ENCODE peak calls at places on chromosome 7, in seven cellular contexts. I is A549, H is HCT116, G is H1, Y is HepG2, C is SK-N-SH, J is K562. X is an unnamed sample.

GRCh38 chr7:93980744-93981479 is 23.2 kb downstream of the BET1 start:
- DNase-seq in I (no peak), H (no peak), G (no peak), Y (no peak), C (no peak), J (no peak), X (peak)

GRCh38 chr7:93442478-93443224 is 131.9 kb downstream of the CALCR start:
- DNase-seq in I (peak), H (peak), G (peak), Y (peak), C (no peak), J (peak), X (peak)

GRCh38 chr7:151179946-151180345 is 7.1 kb downstream of the ASB10 start:
- DNase-seq in I (no peak), H (no peak), G (no peak), Y (no peak), C (peak), J (no peak), X (no peak)

GRCh38 chr7:130649004-130649790 is 19.4 kb downstream of the COPG2 start:
- DNase-seq in I (no peak), H (peak), G (no peak), Y (no peak), C (no peak), J (no peak), X (no peak)

GRCh38 chr7:5302577-5302976 is 19.8 kb downstream of the SLC29A4 start:
- DNase-seq in I (no peak), H (no peak), G (no peak), Y (no peak), C (no peak), J (no peak), X (no peak)

GRCh38 chr7:98616381-98617050 is 569 bp upstream of the NPTX2 start:
- DNase-seq in I (no peak), H (no peak), G (peak), Y (no peak), C (no peak), J (no peak), X (no peak)

GRCh38 chr7:88243345-88243909 is 23.6 kb upstream of the SRI start:
- DNase-seq in I (peak), H (peak), G (peak), Y (peak), C (peak), J (no peak), X (peak)

GRCh38 chr7:24540956-24541355 is 32.3 kb upstream of the PALS2 start:
- DNase-seq in I (no peak), H (no peak), G (no peak), Y (no peak), C (no peak), J (no peak), X (no peak)

GRCh38 chr7:51607447-51607846 is 290.8 kb upstream of the COBL start:
- DNase-seq in I (no peak), H (no peak), G (no peak), Y (no peak), C (no peak), J (no peak), X (no peak)

GRCh38 chr7:2978403-2978802 is 65.3 kb downstream of the CARD11 start:
- DNase-seq in I (no peak), H (no peak), G (peak), Y (no peak), C (no peak), J (no peak), X (no peak)

GRCh38 chr7:76086070-76086469 is 38.2 kb downstream of the MDH2 start:
- DNase-seq in I (no peak), H (no peak), G (no peak), Y (no peak), C (no peak), J (no peak), X (peak)

GRCh38 chr7:44973610-44974401 is 5.0 kb downstream of the MYO1G start:
- DNase-seq in I (peak), H (no peak), G (no peak), Y (peak), C (peak), J (peak), X (peak)

GRCh38 chr7:4815121-4815520 is 39.7 kb downstream of the AP5Z1 start:
- DNase-seq in I (no peak), H (no peak), G (no peak), Y (no peak), C (no peak), J (no peak), X (no peak)

GRCh38 chr7:16695621-16696237 is 49.7 kb downstream of the BZW2 start:
- DNase-seq in I (peak), H (peak), G (no peak), Y (peak), C (peak), J (peak), X (peak)

GRCh38 chr7:82441916-82442478 is 1.6 kb downstream of the CACNA2D1 start:
- DNase-seq in I (peak), H (no peak), G (no peak), Y (no peak), C (peak), J (no peak), X (peak)
- TF ChIP-seq MAX in I (no peak), H (no peak), G (no peak), Y (no peak), C (no peak), J (no peak), X (no peak)

GRCh38 chr7:21617916-21618390 is 75.1 kb downstream of the DNAH11 start:
- DNase-seq in I (peak), H (no peak), G (no peak), Y (peak), C (no peak), J (no peak), X (peak)

GRCh38 chr7:21618706-21619105 is 75.9 kb downstream of the DNAH11 start:
- DNase-seq in I (no peak), H (no peak), G (no peak), Y (no peak), C (no peak), J (no peak), X (no peak)

GRCh38 chr7:21616796-21617436 is 74.1 kb downstream of the DNAH11 start:
- DNase-seq in I (peak), H (peak), G (no peak), Y (no peak), C (no peak), J (no peak), X (peak)

GRCh38 chr7:21620054-21620453 is 77.2 kb downstream of the DNAH11 start:
- DNase-seq in I (no peak), H (no peak), G (no peak), Y (no peak), C (no peak), J (no peak), X (no peak)

DNA sequence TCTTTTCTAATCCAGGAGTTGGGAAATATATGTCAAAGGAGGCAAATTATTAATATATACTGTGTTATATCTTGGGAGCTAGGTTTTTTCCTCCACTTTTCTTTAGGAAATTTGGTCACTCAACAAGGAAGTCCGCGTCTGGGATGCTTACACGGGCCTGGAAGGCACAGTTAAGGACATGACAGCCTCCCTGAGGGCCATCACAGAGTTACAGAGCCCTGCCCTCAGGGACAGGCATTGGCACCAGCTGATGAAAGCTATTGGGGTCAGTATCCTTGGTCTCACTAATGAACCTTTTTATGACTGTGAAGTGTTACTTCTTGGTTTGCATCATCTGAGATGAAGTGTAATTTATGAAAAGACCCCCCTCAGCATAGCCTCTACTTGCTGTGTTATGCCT is 74.7 kb downstream of the DNAH11 start:
- DNase-seq in I (no peak), H (no peak), G (no peak), Y (no peak), C (no peak), J (no peak), X (no peak)
- H3K4me2 ChIP-seq in I (peak), H (peak), G (no peak), Y (no peak), C (peak), J (no peak), X (peak)

GRCh38 chr7:137642467-137642866 is 204.3 kb downstream of the DGKI start:
- DNase-seq in I (no peak), H (no peak), G (no peak), Y (no peak), C (no peak), J (no peak), X (no peak)
- TF ChIP-seq MAX in I (no peak), H (no peak), G (no peak), Y (no peak), C (no peak), J (no peak), X (no peak)

DNA sequence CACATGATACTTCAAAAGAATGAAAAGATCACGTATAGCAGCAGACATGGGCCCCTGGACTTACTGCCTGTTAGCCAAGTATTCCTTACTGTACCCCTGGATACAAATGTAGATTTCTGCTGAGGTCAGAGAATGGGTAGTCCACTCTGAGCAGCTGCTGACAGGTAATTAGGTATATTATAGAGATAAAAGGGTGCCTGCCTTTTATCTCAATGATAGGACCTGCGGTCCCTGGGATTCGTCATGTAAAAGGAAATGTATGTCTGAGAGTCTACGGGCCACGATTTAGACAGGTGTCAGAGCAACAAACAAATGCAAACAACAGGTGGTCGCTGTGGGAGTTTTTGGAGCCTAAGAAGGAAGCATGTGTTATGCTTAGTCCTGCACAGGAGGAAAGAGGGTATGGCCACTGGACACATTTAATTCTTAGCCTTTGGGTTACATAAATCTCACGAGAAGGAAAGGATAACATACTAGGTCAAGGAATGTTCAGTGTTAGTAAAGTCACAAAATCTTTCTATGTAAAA is 69.3 kb downstream of the VOPP1 start:
- DNase-seq in I (no peak), H (no peak), G (no peak), Y (no peak), C (peak), J (no peak), X (no peak)
- H3K4me2 ChIP-seq in I (no peak), H (no peak), G (no peak), Y (no peak), C (no peak), J (no peak), X (no peak)

GRCh38 chr7:47544416-47544815 is 37.5 kb downstream of the TNS3 start:
- DNase-seq in I (no peak), H (no peak), G (no peak), Y (no peak), C (no peak), J (no peak), X (no peak)

GRCh38 chr7:47543659-47544058 is 38.3 kb downstream of the TNS3 start:
- DNase-seq in I (no peak), H (no peak), G (no peak), Y (no peak), C (no peak), J (no peak), X (no peak)

GRCh38 chr7:47540387-47541093 is 41.4 kb downstream of the TNS3 start:
- DNase-seq in I (no peak), H (no peak), G (no peak), Y (peak), C (no peak), J (no peak), X (no peak)

GRCh38 chr7:47542051-47542450 is 39.9 kb downstream of the TNS3 start:
- DNase-seq in I (no peak), H (no peak), G (no peak), Y (no peak), C (no peak), J (no peak), X (no peak)

DNA sequence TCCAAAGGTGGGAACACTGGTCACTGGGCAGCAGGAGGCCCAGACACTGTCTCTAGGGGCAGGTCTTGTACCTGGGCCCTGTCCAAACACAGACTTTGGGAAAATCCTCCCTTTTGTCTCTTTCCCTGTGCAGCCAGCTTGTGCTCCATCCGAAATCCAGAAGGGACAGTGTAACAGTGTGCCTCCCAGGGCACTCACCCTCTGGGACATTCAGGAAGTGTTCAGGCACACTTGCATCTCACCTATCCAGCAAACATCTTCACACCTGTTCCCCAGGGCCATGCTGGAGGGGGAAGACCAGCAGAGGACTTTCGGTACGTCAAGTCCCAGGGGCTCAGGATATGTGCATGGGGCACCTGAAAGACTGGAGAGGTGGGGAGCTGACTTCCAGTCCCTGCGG is 38.9 kb downstream of the TNS3 start:
- DNase-seq in I (no peak), H (no peak), G (no peak), Y (no peak), C (no peak), J (no peak), X (no peak)
- TF ChIP-seq MAX in I (no peak), H (no peak), G (no peak), Y (no peak), C (no peak), J (no peak), X (no peak)

DNA sequence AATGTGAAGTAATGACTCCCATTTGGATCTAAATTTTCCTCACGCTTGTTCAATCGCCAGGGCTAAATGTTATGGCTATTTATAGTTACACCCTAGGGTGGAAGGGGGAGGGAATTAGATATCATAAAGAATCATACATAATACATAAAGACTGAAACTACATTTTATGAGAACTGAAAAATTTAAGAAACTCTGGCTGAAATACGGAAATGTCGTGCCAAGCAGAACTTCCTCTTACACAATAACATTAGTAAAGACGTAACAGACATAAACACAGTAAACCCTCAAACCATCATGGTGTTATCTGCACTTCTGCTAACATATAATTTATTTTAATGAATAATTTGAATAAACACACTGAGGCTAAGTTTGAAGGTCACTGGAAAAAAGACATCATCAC is 327.4 kb upstream of the PHF14 start:
- DNase-seq in I (no peak), H (no peak), G (no peak), Y (no peak), C (no peak), J (no peak), X (no peak)
- H3K4me2 ChIP-seq in I (no peak), H (no peak), G (no peak), Y (no peak), C (no peak), J (no peak), X (no peak)